ENCODE peak calls at places on chromosomes 12 and 14, in nine cellular contexts. B is CD8-positive, alpha-beta T cell; S is psoas muscle; V is body of pancreas; G is hepatocyte; T is testis; E is tibial artery; F is cardiac muscle cell; W is HCT116. C is an unnamed sample. For H3K36me3 and H3K4me1, the result is how much of the 10 kb centered on the place peaks cover.

GRCh38 chr14:96198430-96199133 is 6.1 kb upstream of the BDKRB2 start:
- DNase-seq in B (no peak), S (no peak), V (no peak), G (no peak), T (no peak), E (no peak), F (no peak), W (no peak), C (no peak)

GRCh38 chr14:30757082-30757481 is 117.3 kb upstream of the COCH start:
- DNase-seq in B (no peak), S (no peak), V (no peak), G (no peak), T (no peak), E (no peak), F (no peak), W (no peak), C (no peak)

GRCh38 chr14:37936971-37937370 is 270.7 kb upstream of the SSTR1 start:
- DNase-seq in B (no peak), S (no peak), V (no peak), G (no peak), T (no peak), E (no peak), F (no peak), W (no peak), C (no peak)

GRCh38 chr12:127284870-127285431 is 982.0 kb upstream of the TMEM132C start:
- DNase-seq in B (no peak), S (peak), V (no peak), G (no peak), T (no peak), E (peak), F (peak), W (no peak), C (peak)

GRCh38 chr14:95519699-95520098 is 3.2 kb upstream of the SYNE3 start:
- DNase-seq in B (peak), S (peak), V (peak), G (no peak), T (peak), E (peak), F (peak), W (peak), C (no peak)

GRCh38 chr12:42862055-42862454 is 272.5 kb upstream of the PRICKLE1 start:
- DNase-seq in B (no peak), S (no peak), V (no peak), G (no peak), T (no peak), E (no peak), F (peak), W (no peak), C (no peak)

GRCh38 chr14:20548414-20549158 is 12.3 kb downstream of the RNASE9 start:
- DNase-seq in B (no peak), S (no peak), V (no peak), G (no peak), T (peak), E (no peak), F (no peak), W (no peak), C (no peak)

GRCh38 chr14:61126083-61126962 is 145.3 kb downstream of the SLC38A6 start:
- DNase-seq in B (no peak), S (peak), V (no peak), G (no peak), T (no peak), E (no peak), F (no peak), W (no peak), C (no peak)

GRCh38 chr14:41609704-41610183 is 3.1 kb downstream of the LRFN5 start:
- DNase-seq in B (no peak), S (peak), V (peak), G (peak), T (peak), E (peak), F (peak), W (no peak), C (no peak)

GRCh38 chr12:42912367-42912766 is 322.8 kb upstream of the PRICKLE1 start:
- DNase-seq in B (no peak), S (no peak), V (no peak), G (no peak), T (no peak), E (no peak), F (no peak), W (no peak), C (no peak)

GRCh38 chr14:100117026-100117425 is 42.4 kb downstream of the DEGS2 start:
- DNase-seq in B (no peak), S (no peak), V (no peak), G (no peak), T (no peak), E (no peak), F (no peak), W (no peak), C (no peak)

GRCh38 chr14:57085801-57086200 is 182.9 kb downstream of the EXOC5 start:
- DNase-seq in B (no peak), S (no peak), V (peak), G (no peak), T (peak), E (no peak), F (no peak), W (no peak), C (no peak)

GRCh38 chr14:73231874-73232851 is 5.1 kb upstream of the PAPLN start:
- DNase-seq in B (no peak), S (no peak), V (no peak), G (peak), T (no peak), E (no peak), F (peak), W (no peak), C (no peak)

GRCh38 chr12:92568631-92569128 is 134.1 kb upstream of the PLEKHG7 start:
- DNase-seq in B (no peak), S (no peak), V (no peak), G (no peak), T (no peak), E (no peak), F (no peak), W (no peak), C (no peak)

GRCh38 chr14:36508418-36509051 is 11.5 kb downstream of the NKX2-1 start:
- DNase-seq in B (no peak), S (no peak), V (no peak), G (no peak), T (no peak), E (no peak), F (no peak), W (no peak), C (no peak)

GRCh38 chr14:92466068-92466458 is 47.5 kb upstream of the RIN3 start:
- DNase-seq in B (no peak), S (no peak), V (no peak), G (no peak), T (peak), E (no peak), F (no peak), W (no peak), C (no peak)

GRCh38 chr12:25436206-25436912 is 116.7 kb downstream of the LMNTD1 start:
- DNase-seq in B (no peak), S (no peak), V (peak), G (peak), T (peak), E (no peak), F (peak), W (peak), C (no peak)

GRCh38 chr12:55829967-55830600 is 697 bp upstream of the DNAJC14 start:
- DNase-seq in B (peak), S (peak), V (peak), G (peak), T (peak), E (peak), F (no peak), W (no peak), C (peak)

GRCh38 chr14:24806061-24806678 is 172.2 kb upstream of the GZMB start:
- DNase-seq in B (no peak), S (peak), V (peak), G (peak), T (peak), E (peak), F (peak), W (no peak), C (peak)

GRCh38 chr14:26984318-26985177 is 386.7 kb upstream of the NOVA1 start:
- DNase-seq in B (no peak), S (peak), V (peak), G (peak), T (peak), E (peak), F (peak), W (peak), C (no peak)

GRCh38 chr14:31337331-31337730 is 83.0 kb downstream of the HEATR5A start:
- DNase-seq in B (no peak), S (no peak), V (no peak), G (no peak), T (no peak), E (no peak), F (no peak), W (no peak), C (no peak)

GRCh38 chr14:20455355-20456300 is 602 bp downstream of the APEX1 start:
- DNase-seq in B (no peak), S (peak), V (no peak), G (peak), T (no peak), E (no peak), F (peak), W (no peak), C (peak)

GRCh38 chr12:88299567-88300101 is 157.5 kb downstream of the TMTC3 start:
- DNase-seq in B (no peak), S (no peak), V (no peak), G (peak), T (no peak), E (no peak), F (peak), W (peak), C (no peak)

GRCh38 chr12:94725375-94726168 is 75.2 kb upstream of the TMCC3 start:
- DNase-seq in B (no peak), S (no peak), V (no peak), G (peak), T (no peak), E (peak), F (peak), W (peak), C (no peak)

GRCh38 chr14:41641690-41642089 is 35.0 kb downstream of the LRFN5 start:
- DNase-seq in B (no peak), S (no peak), V (no peak), G (no peak), T (no peak), E (no peak), F (no peak), W (no peak), C (no peak)

GRCh38 chr12:87155616-87156015 is 873.6 kb downstream of the C12orf50 start:
- DNase-seq in B (no peak), S (no peak), V (no peak), G (no peak), T (no peak), E (no peak), F (peak), W (no peak), C (no peak)

GRCh38 chr14:94631050-94631449 is 18.9 kb downstream of the SERPINA3 start:
- DNase-seq in B (no peak), S (no peak), V (no peak), G (no peak), T (no peak), E (no peak), F (no peak), W (no peak), C (no peak)

GRCh38 chr12:71243375-71243774 is 85.6 kb upstream of the TSPAN8 start:
- DNase-seq in B (no peak), S (no peak), V (no peak), G (no peak), T (no peak), E (no peak), F (no peak), W (no peak), C (no peak)

GRCh38 chr12:8709124-8709830 is 11.5 kb downstream of the RIMKLB start:
- DNase-seq in B (no peak), S (peak), V (no peak), G (no peak), T (no peak), E (peak), F (no peak), W (no peak), C (no peak)

GRCh38 chr12:24845615-24846014 is 103.3 kb downstream of the BCAT1 start:
- DNase-seq in B (no peak), S (no peak), V (no peak), G (no peak), T (no peak), E (peak), F (no peak), W (no peak), C (no peak)

GRCh38 chr12:66210840-66211239 is 21.8 kb downstream of the IRAK3 start:
- DNase-seq in B (no peak), S (no peak), V (no peak), G (no peak), T (no peak), E (no peak), F (peak), W (no peak), C (no peak)

GRCh38 chr14:85252011-85252410 is 277.9 kb upstream of the FLRT2 start:
- DNase-seq in B (no peak), S (no peak), V (no peak), G (no peak), T (no peak), E (no peak), F (peak), W (no peak), C (no peak)

GRCh38 chr12:53071591-53072551 is 7.3 kb downstream of the SPRYD3 start:
- DNase-seq in B (no peak), S (peak), V (peak), G (peak), T (peak), E (peak), F (peak), W (no peak), C (no peak)

GRCh38 chr14:22926316-22926715 is 2.9 kb downstream of the PRMT5 start:
- DNase-seq in B (no peak), S (no peak), V (no peak), G (peak), T (no peak), E (no peak), F (no peak), W (no peak), C (no peak)

GRCh38 chr14:94102768-94103482 is 7.6 kb upstream of the IFI27 start:
- DNase-seq in B (no peak), S (no peak), V (no peak), G (peak), T (no peak), E (no peak), F (no peak), W (no peak), C (no peak)

GRCh38 chr14:39768579-39768978 is 336.3 kb upstream of the FBXO33 start:
- DNase-seq in B (no peak), S (no peak), V (no peak), G (no peak), T (no peak), E (no peak), F (no peak), W (no peak), C (no peak)

GRCh38 chr12:17214910-17215309 is 608.9 kb upstream of the LMO3 start:
- DNase-seq in B (no peak), S (no peak), V (no peak), G (no peak), T (no peak), E (no peak), F (no peak), W (no peak), C (no peak)

DNA sequence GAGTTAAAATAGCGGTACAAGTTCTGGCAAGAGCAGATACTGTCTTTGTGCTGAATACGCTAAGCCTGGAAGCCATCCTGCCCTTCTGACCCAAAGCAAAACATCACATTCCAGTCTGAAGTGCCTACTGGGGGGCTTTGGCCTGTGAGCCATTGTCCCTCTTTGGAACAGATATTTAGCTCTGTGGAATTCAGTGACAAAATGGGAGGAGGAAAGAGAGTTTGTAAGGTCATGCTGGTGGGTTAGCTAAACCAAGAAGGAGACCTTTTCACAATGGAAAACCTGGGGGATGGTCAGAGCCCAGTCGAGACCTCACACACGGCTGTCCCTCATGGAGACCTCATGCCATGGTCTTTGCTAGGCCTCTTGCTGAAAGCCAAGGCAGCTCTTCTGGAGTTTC is 18.5 kb downstream of the EMP1 start:
- DNase-seq in B (no peak), S (no peak), V (no peak), G (no peak), T (no peak), E (no peak), F (no peak), W (no peak), C (no peak)
- H3K36me3 ChIP-seq in B (under half), S (under half), V (under half), G (under half), T (under half), E (under half), F (under half), W (under half), C (half or more)

GRCh38 chr12:675562-675961 is 12.3 kb upstream of the NINJ2 start:
- DNase-seq in B (no peak), S (no peak), V (no peak), G (no peak), T (no peak), E (no peak), F (no peak), W (no peak), C (no peak)

GRCh38 chr12:678747-679712 is 15.8 kb upstream of the NINJ2 start:
- DNase-seq in B (no peak), S (no peak), V (no peak), G (no peak), T (no peak), E (no peak), F (no peak), W (no peak), C (no peak)

GRCh38 chr12:674272-674781 is 11.1 kb upstream of the NINJ2 start:
- DNase-seq in B (peak), S (no peak), V (no peak), G (no peak), T (no peak), E (no peak), F (no peak), W (no peak), C (peak)

GRCh38 chr12:668092-668481 is 4.8 kb upstream of the NINJ2 start:
- DNase-seq in B (no peak), S (no peak), V (no peak), G (no peak), T (no peak), E (no peak), F (no peak), W (no peak), C (no peak)

DNA sequence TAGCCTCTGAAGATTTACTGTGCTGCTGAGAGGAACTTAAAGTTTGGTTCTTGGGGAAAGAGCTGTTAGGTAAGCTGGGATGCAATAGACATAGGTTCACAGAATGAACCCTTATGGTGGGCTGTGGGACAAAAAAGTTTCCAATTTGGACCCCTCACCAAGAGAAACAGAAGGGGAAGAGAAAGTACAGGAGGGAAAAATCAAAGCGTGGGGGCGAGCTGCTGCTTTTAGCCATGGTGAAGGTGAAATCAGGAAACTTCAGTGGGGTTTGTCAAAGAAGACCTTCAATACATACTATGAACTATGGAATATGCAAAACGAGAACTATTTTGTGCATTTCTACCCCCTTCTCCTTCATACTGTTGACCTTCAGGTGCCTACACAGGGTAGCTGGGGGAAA is 10.6 kb upstream of the NINJ2 start:
- DNase-seq in B (no peak), S (no peak), V (no peak), G (no peak), T (no peak), E (no peak), F (no peak), W (no peak), C (no peak)
- H3K4me1 ChIP-seq in B (under half), S (under half), V (under half), G (under half), T (under half), E (under half), F (under half), W (under half), C (under half)

GRCh38 chr14:71108398-71109114 is 201.3 kb downstream of the PCNX1 start:
- DNase-seq in B (no peak), S (no peak), V (no peak), G (no peak), T (no peak), E (no peak), F (no peak), W (no peak), C (no peak)
- H3K36me3 ChIP-seq in B (under half), S (under half), V (under half), G (under half), T (under half), E (under half), F (half or more), W (under half), C (under half)

GRCh38 chr12:13208533-13209278 is 12.2 kb downstream of the EMP1 start:
- DNase-seq in B (no peak), S (no peak), V (no peak), G (peak), T (peak), E (no peak), F (peak), W (no peak), C (no peak)
- H3K4me1 ChIP-seq in B (under half), S (under half), V (under half), G (under half), T (under half), E (under half), F (under half), W (half or more), C (under half)

GRCh38 chr12:124422570-124423523 is 128.0 kb downstream of the RFLNA start:
- DNase-seq in B (no peak), S (peak), V (peak), G (peak), T (peak), E (peak), F (peak), W (peak), C (peak)
- H3K36me3 ChIP-seq in B (under half), S (under half), V (under half), G (under half), T (under half), E (under half), F (under half), W (under half), C (under half)

GRCh38 chr12:2689879-2690278 is 104.9 kb upstream of the FKBP4 start:
- DNase-seq in B (no peak), S (no peak), V (no peak), G (no peak), T (no peak), E (no peak), F (no peak), W (no peak), C (peak)
- H3K4me1 ChIP-seq in B (under half), S (under half), V (under half), G (under half), T (under half), E (under half), F (under half), W (under half), C (under half)

DNA sequence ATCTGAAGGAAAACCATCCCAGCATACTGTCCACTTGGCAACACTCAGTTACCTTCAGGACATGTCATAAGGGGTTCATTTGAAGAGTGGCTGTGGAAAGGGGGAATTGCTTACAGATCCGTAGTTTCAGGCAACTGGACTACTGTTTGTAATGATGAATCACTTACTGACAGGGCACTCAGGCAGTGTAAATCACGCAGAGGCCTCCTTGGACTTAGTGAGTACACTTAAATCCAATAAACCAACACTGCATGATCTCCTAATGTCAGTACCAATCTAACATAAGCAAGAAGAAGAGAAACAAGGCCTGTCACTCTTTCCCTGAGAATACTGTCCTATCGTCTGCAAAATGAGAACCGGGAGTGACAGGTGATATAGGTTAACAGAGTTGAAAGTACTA is 104.8 kb downstream of the TRAFD1 start:
- DNase-seq in B (no peak), S (no peak), V (no peak), G (no peak), T (no peak), E (no peak), F (no peak), W (no peak), C (no peak)
- H3K36me3 ChIP-seq in B (under half), S (under half), V (under half), G (under half), T (under half), E (half or more), F (half or more), W (under half), C (half or more)

DNA sequence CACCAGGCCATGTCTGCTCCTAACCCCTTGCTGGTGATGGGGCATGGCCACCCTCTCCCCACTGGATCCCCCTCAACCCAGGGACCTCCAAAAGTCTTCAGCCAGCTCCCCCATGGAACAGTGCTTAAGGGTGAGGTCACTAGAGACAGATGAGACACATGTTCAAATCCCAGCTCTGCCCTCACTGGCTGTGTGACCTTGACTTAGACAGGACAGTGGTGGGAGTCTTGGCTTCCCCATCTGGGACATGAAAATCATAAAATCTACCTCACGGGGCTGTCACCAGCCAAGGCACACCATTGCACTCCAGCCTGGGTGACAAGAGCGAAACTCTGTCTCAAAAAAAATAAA is 10.9 kb downstream of the RHOF start:
- DNase-seq in B (no peak), S (no peak), V (no peak), G (no peak), T (no peak), E (no peak), F (no peak), W (no peak), C (no peak)
- H3K4me1 ChIP-seq in B (half or more), S (under half), V (under half), G (under half), T (under half), E (under half), F (under half), W (half or more), C (under half)